ENCODE peak calls at places on chromosomes 1 and 21, in nine cellular contexts. H is prostate gland; Q is HFFc6; Z is activated T-cell treated with anti-CD3 and anti-CD28 coated beads, Interleukin-2, amount 50 U/mL, for 72 hours; K is AG04450; U is pons; T is T-cell; A is activated naive CD4-positive, alpha-beta T cell treated with anti-CD3 and anti-CD28 coated beads, Interleukin-2, amount 10 ng/mL, durations not matched to agents 7 days and 5 days; L is ovary. F is an unnamed sample.

GRCh38 chr1:233614743-233615521 is 1.0 kb downstream of the KCNK1 start:
- DNase-seq in H (peak; percentile 32), Q (no peak), Z (no peak), K (no peak), U (no peak), T (no peak), A (peak; percentile 29), L (peak; percentile 9), F (no peak)

GRCh38 chr21:43187715-43188114 is 18.9 kb downstream of the CRYAA start:
- DNase-seq in H (no peak), Q (no peak), Z (no peak), K (no peak), U (no peak), T (no peak), A (no peak), L (no peak), F (no peak)

GRCh38 chr1:85001742-85002141 is 4.8 kb upstream of the MCOLN2 start:
- DNase-seq in H (no peak), Q (no peak), Z (no peak), K (no peak), U (no peak), T (no peak), A (no peak), L (no peak), F (no peak)

GRCh38 chr1:236173174-236173767 is 30.9 kb downstream of the GPR137B start:
- DNase-seq in H (no peak), Q (no peak), Z (no peak), K (no peak), U (no peak), T (no peak), A (no peak), L (no peak), F (no peak)

GRCh38 chr1:2132222-2133038 is 62.1 kb downstream of the FAAP20 start:
- DNase-seq in H (no peak), Q (peak; percentile 80), Z (peak; percentile 20), K (no peak), U (no peak), T (no peak), A (peak; percentile 50), L (peak; percentile 58), F (no peak)

GRCh38 chr1:220426989-220427388 is 100.9 kb upstream of the MARK1 start:
- DNase-seq in H (no peak), Q (no peak), Z (no peak), K (no peak), U (peak; percentile 8), T (no peak), A (no peak), L (no peak), F (no peak)

GRCh38 chr1:92831368-92831761 is 475 bp upstream of the RPL5 start:
- DNase-seq in H (no peak), Q (no peak), Z (no peak), K (no peak), U (no peak), T (no peak), A (no peak), L (no peak), F (no peak)

GRCh38 chr1:174040387-174040786 is 18.2 kb upstream of the RC3H1 start:
- DNase-seq in H (peak; percentile 56), Q (peak; percentile 85), Z (no peak), K (peak; percentile 72), U (peak; percentile 27), T (no peak), A (no peak), L (no peak), F (no peak)

GRCh38 chr1:14970115-14970798 is 183.3 kb upstream of the TMEM51 start:
- DNase-seq in H (no peak), Q (peak; percentile 92), Z (peak; percentile 50), K (no peak), U (peak; percentile 44), T (no peak), A (peak; percentile 40), L (peak; percentile 75), F (no peak)

GRCh38 chr1:169238506-169238905 is 129.1 kb downstream of the NME7 start:
- DNase-seq in H (no peak), Q (no peak), Z (no peak), K (no peak), U (no peak), T (no peak), A (no peak), L (no peak), F (no peak)

GRCh38 chr1:42931911-42932422 is 26.7 kb downstream of the SLC2A1 start:
- DNase-seq in H (peak; percentile 69), Q (no peak), Z (peak; percentile 86), K (no peak), U (peak; percentile 34), T (peak; percentile 80), A (peak; percentile 90), L (no peak), F (peak; percentile 58)

F was measured in T-helper 2 cell.